ENCODE peak calls at places on chromosomes 5 and 9, in ten cellular contexts. L is GM12878, F is HepG2, I is stomach, Y is A549, W is esophagus muscularis mucosa, O is tibial nerve, B is K562, U is H1, D is sigmoid colon. R is an unnamed sample.

GRCh38 chr5:39116347-39116899 is 42.2 kb upstream of the RICTOR start:
- DNase-seq in L (no peak), F (no peak), I (no peak), Y (no peak), W (no peak), O (no peak), B (no peak), U (no peak), D (no peak), R (no peak)

GRCh38 chr5:52665544-52665943 is 122.2 kb upstream of the ITGA1 start:
- DNase-seq in L (no peak), F (no peak), I (no peak), Y (no peak), W (no peak), O (no peak), B (no peak), U (no peak), D (no peak), R (no peak)

GRCh38 chr5:176776141-176776865 is 34.1 kb upstream of the UNC5A start:
- DNase-seq in L (no peak), F (no peak), I (no peak), Y (no peak), W (peak), O (no peak), B (no peak), U (peak), D (peak), R (no peak)

GRCh38 chr9:26262431-26262830 is 584.2 kb upstream of the TUSC1 start:
- DNase-seq in L (no peak), F (no peak), I (no peak), Y (peak), W (no peak), O (no peak), B (no peak), U (no peak), D (no peak), R (no peak)

GRCh38 chr9:133514475-133515239 is 10.1 kb downstream of the MYMK start:
- DNase-seq in L (no peak), F (no peak), I (no peak), Y (no peak), W (no peak), O (peak), B (no peak), U (no peak), D (no peak), R (peak)

GRCh38 chr5:87020099-87020934 is 247.4 kb upstream of the RASA1 start:
- DNase-seq in L (peak), F (no peak), I (no peak), Y (no peak), W (no peak), O (no peak), B (no peak), U (no peak), D (no peak), R (no peak)

GRCh38 chr5:124180523-124181461 is 565.6 kb downstream of the ZNF608 start:
- DNase-seq in L (no peak), F (no peak), I (no peak), Y (no peak), W (no peak), O (no peak), B (no peak), U (no peak), D (no peak), R (no peak)

GRCh38 chr5:9251379-9251980 is 294.4 kb downstream of the SEMA5A start:
- DNase-seq in L (no peak), F (no peak), I (no peak), Y (no peak), W (no peak), O (no peak), B (no peak), U (no peak), D (no peak), R (no peak)

GRCh38 chr5:81838307-81838906 is 87.5 kb upstream of the SSBP2 start:
- DNase-seq in L (no peak), F (no peak), I (no peak), Y (peak), W (no peak), O (no peak), B (peak), U (no peak), D (no peak), R (no peak)

GRCh38 chr5:10563940-10564837 is at the start of gene ANKRD33B:
- DNase-seq in L (no peak), F (peak), I (peak), Y (peak), W (no peak), O (peak), B (peak), U (no peak), D (peak), R (peak)

GRCh38 chr5:62717211-62717927 is 138.8 kb downstream of the LRRC70 start:
- DNase-seq in L (no peak), F (no peak), I (no peak), Y (no peak), W (no peak), O (no peak), B (no peak), U (no peak), D (no peak), R (no peak)

GRCh38 chr5:150122158-150122510 is 33.5 kb downstream of the PDGFRB start:
- DNase-seq in L (no peak), F (peak), I (peak), Y (peak), W (no peak), O (no peak), B (peak), U (peak), D (no peak), R (no peak)

GRCh38 chr5:154320690-154321089 is 125.1 kb upstream of the SAP30L start:
- DNase-seq in L (no peak), F (no peak), I (no peak), Y (no peak), W (no peak), O (peak), B (no peak), U (no peak), D (no peak), R (peak)

GRCh38 chr9:86700601-86701000 is 246.7 kb downstream of the GAS1 start:
- DNase-seq in L (no peak), F (no peak), I (peak), Y (no peak), W (no peak), O (no peak), B (no peak), U (no peak), D (no peak), R (peak)

GRCh38 chr9:4569101-4569500 is 78.8 kb downstream of the SLC1A1 start:
- DNase-seq in L (no peak), F (no peak), I (no peak), Y (no peak), W (no peak), O (no peak), B (no peak), U (no peak), D (no peak), R (no peak)

GRCh38 chr5:1724822-1725602 is 74.6 kb downstream of the MRPL36 start:
- DNase-seq in L (no peak), F (no peak), I (peak), Y (no peak), W (no peak), O (no peak), B (peak), U (peak), D (peak), R (no peak)

GRCh38 chr9:35686222-35687203 is 3.2 kb downstream of the TPM2 start:
- DNase-seq in L (no peak), F (no peak), I (no peak), Y (no peak), W (no peak), O (no peak), B (no peak), U (no peak), D (no peak), R (no peak)

GRCh38 chr5:65823174-65823573 is 101.2 kb downstream of the NLN start:
- DNase-seq in L (no peak), F (no peak), I (no peak), Y (peak), W (no peak), O (no peak), B (no peak), U (no peak), D (no peak), R (no peak)

GRCh38 chr5:10393491-10393890 is 40.0 kb downstream of the MARCHF6 start:
- DNase-seq in L (no peak), F (no peak), I (no peak), Y (no peak), W (no peak), O (no peak), B (no peak), U (no peak), D (no peak), R (no peak)

GRCh38 chr5:1048162-1048721 is 39.6 kb downstream of the NKD2 start:
- DNase-seq in L (no peak), F (no peak), I (no peak), Y (no peak), W (no peak), O (no peak), B (no peak), U (peak), D (peak), R (no peak)

GRCh38 chr5:105812356-105812755 is 1858.4 kb downstream of the EFNA5 start:
- DNase-seq in L (no peak), F (no peak), I (no peak), Y (no peak), W (no peak), O (no peak), B (no peak), U (no peak), D (no peak), R (no peak)

GRCh38 chr9:72396247-72397091 is 31.5 kb upstream of the ZFAND5 start:
- DNase-seq in L (no peak), F (peak), I (no peak), Y (peak), W (no peak), O (no peak), B (no peak), U (no peak), D (no peak), R (no peak)

GRCh38 chr9:134559013-134559412 is 82.6 kb upstream of the COL5A1 start:
- DNase-seq in L (no peak), F (no peak), I (no peak), Y (no peak), W (peak), O (no peak), B (no peak), U (no peak), D (peak), R (no peak)

GRCh38 chr5:9888517-9888916 is 258.4 kb upstream of the TAS2R1 start:
- DNase-seq in L (no peak), F (no peak), I (no peak), Y (no peak), W (peak), O (no peak), B (no peak), U (no peak), D (no peak), R (no peak)

GRCh38 chr5:38595149-38595725 is 38.8 kb upstream of the LIFR start:
- DNase-seq in L (no peak), F (no peak), I (no peak), Y (peak), W (no peak), O (no peak), B (no peak), U (no peak), D (no peak), R (no peak)

GRCh38 chr5:154400678-154401077 is 45.1 kb upstream of the SAP30L start:
- DNase-seq in L (no peak), F (no peak), I (no peak), Y (no peak), W (no peak), O (no peak), B (no peak), U (no peak), D (no peak), R (no peak)

GRCh38 chr5:138955013-138955660 is 80.0 kb upstream of the LRRTM2 start:
- DNase-seq in L (no peak), F (peak), I (peak), Y (no peak), W (no peak), O (no peak), B (no peak), U (no peak), D (peak), R (no peak)

GRCh38 chr9:128027705-128028104 is 39.4 kb downstream of the NAIF1 start:
- DNase-seq in L (no peak), F (no peak), I (no peak), Y (no peak), W (no peak), O (no peak), B (no peak), U (no peak), D (no peak), R (no peak)

GRCh38 chr9:33737811-33738606 is 57.4 kb upstream of the PRSS3 start:
- DNase-seq in L (no peak), F (peak), I (peak), Y (peak), W (no peak), O (no peak), B (peak), U (peak), D (no peak), R (no peak)

GRCh38 chr9:131290767-131291370 is 1.3 kb downstream of the PLPP7 start:
- DNase-seq in L (no peak), F (no peak), I (no peak), Y (no peak), W (no peak), O (no peak), B (no peak), U (no peak), D (no peak), R (no peak)

GRCh38 chr9:131291795-131292315 is 2.3 kb downstream of the PLPP7 start:
- DNase-seq in L (no peak), F (no peak), I (no peak), Y (no peak), W (no peak), O (no peak), B (no peak), U (no peak), D (no peak), R (no peak)

GRCh38 chr9:131289301-131290038 is at the start of gene PLPP7:
- DNase-seq in L (no peak), F (peak), I (no peak), Y (no peak), W (no peak), O (peak), B (peak), U (peak), D (peak), R (peak)

GRCh38 chr9:131288217-131288616 is 1.3 kb upstream of the PLPP7 start:
- DNase-seq in L (no peak), F (no peak), I (no peak), Y (no peak), W (no peak), O (no peak), B (no peak), U (no peak), D (no peak), R (no peak)

DNA sequence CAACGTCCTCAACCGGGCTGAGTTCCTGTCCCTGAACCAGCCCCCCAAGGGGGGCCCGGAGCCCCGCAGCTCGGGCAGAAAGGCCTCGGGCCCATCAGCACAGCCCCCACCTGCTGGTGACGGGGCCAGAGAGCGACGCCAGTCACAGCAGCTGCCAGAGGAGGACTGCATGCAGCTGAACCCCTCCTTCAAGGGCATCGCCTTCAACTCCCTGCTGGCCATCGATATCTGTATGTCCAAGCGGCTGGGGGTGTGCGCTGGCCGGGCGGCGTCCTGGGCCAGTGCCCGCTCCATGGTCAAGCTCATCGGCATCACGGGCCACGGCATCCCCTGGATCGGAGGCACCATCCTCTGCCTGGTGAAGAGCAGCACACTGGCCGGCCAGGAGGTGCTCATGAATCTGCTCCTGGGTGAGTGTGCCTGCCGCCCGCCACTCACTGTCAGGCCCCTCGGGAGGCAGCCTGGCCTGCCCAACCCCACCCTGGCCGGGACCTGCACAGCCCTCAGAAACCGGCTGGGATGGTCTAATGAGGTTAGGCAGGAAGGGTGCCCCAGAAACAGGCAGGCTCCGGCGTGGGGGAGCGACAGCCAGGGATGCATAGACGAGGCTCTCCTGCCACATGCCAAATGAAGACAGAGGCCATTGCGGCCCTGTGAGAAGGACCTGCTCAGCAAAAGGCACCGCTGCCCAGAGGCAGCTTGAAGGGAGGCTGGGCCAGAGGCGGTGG is 680 bp downstream of the PLPP7 start:
- DNase-seq in L (no peak), F (no peak), I (no peak), Y (no peak), W (no peak), O (no peak), B (no peak), U (no peak), D (no peak), R (no peak)
- H3K4me3 ChIP-seq in L (no peak), F (peak), I (peak), Y (no peak), W (peak), O (peak), B (no peak), U (no peak), D (peak), R (peak)

DNA sequence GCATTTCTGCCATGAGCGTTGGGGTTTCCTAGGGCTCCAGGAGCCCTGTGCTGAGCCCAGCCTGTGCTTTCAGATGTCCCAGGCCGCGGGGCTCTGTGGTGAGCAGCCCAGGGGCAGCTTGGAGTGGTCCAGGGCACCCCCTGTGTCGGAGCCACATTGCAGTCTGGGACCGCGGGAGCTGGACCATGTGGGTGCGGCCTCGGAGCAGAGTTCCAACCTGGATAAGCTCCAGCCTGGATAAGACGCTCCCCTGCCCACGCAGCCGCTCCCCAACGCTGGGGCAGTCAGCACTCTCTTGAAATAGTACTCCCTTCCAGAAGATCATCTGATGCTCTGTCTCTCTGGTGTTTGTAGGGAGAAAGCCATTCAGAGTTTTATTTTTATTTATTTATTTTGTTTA is 111.1 kb downstream of the WNK2 start:
- DNase-seq in L (no peak), F (no peak), I (no peak), Y (no peak), W (peak), O (no peak), B (no peak), U (no peak), D (no peak), R (no peak)
- TF ChIP-seq EP300 in L (no peak), F (no peak), I (no peak), Y (no peak), W (no peak), O (no peak), B (no peak), U (no peak), D (no peak), R (no peak)

GRCh38 chr5:56093970-56094369 is 99.2 kb upstream of the IL6ST start:
- DNase-seq in L (no peak), F (no peak), I (no peak), Y (no peak), W (no peak), O (no peak), B (no peak), U (no peak), D (no peak), R (no peak)
- TF ChIP-seq POLR2A in L (no peak), F (no peak), I (no peak), Y (no peak), W (no peak), O (no peak), B (no peak), U (no peak), D (no peak), R (no peak)

DNA sequence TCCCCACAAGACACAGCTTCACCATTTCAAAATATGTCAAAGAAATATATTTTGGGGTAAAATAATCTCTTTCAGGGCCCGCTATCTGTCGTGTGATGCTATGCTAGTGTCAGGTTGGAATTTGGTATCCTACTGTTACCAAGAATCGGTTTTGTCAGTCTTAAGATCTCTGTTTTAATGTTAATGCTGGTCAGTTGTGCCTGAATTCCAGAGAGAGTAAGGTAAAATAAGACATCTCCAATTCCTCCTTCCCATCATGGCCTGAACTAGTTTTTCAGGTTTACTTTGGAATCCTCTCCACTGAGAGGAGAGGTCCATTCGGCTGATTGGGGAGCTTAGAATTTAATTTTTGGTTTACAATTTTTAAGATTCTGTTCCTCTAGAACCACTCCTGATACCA is 10.4 kb upstream of the BTF3 start:
- DNase-seq in L (no peak), F (no peak), I (no peak), Y (no peak), W (no peak), O (no peak), B (no peak), U (no peak), D (no peak), R (no peak)
- H3K4me3 ChIP-seq in L (no peak), F (no peak), I (no peak), Y (no peak), W (no peak), O (no peak), B (no peak), U (no peak), D (no peak), R (no peak)

DNA sequence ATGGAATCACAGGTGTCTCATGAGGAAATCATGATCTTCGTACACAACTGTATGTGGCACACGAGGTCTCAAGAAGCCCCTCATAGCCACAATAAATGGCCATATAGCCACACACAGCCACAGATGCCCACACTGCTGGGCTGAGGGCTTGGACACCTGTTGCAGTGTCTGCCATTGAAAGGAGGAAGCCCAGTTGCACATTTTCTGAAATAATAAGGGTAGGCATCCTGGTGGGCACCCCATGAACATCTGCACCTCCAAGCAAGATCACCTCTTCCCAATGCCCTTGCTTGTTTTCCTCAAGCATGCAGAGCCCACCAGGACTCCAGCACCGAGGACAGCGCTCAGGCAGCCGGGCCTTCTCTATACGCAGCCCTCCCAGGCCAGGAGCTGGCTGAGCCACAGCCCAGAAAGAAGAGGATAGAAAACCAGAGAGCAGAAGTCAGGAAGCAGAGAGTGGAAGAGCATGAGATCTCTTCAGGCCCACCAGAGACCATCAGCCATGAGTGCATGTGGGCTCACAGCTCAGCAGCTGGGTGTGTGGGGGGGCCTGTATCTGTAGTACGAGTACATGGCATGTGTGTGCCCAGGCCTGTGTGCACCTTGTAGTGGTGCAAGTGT is 1.0 kb upstream of the ACSL6 start:
- DNase-seq in L (no peak), F (peak), I (peak), Y (no peak), W (no peak), O (no peak), B (peak), U (peak), D (peak), R (no peak)
- TF ChIP-seq EP300 in L (no peak), F (no peak), I (no peak), Y (no peak), W (no peak), O (no peak), B (no peak), U (no peak), D (no peak), R (no peak)

DNA sequence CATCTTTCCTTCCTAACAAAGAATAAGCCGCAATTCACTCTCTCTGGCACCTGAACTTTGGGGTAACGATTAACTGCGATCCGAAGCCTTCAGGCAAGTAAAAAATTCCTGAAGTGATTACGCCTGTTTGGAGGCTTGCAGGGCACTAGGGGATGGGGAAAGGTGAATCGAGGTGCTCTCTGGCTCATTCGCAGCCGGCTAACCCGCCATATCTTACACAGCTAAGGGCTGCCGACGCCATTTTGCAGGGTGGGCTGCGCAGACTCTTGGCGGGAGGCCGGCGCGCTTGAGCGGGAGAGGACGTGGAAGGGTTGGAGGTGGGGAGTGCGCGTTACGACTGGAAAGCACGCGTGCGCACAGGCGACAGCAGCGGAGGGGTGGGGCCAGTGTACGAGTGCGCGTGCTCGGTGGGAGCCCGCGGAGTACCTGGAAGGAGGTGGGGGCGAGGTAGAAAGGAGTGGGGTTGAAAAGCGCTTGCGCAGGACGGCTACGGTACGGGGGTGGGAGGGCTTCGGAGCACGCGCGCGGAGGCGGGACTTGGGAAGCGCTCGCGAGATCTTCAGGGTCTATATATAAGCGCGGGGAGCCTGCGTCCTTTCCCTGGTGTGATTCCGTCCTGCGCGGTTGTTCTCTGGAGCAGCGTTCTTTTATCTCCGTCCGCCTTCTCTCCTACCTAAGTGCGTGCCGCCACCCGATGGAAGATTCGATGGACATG is at the start of gene NPM1:
- DNase-seq in L (peak), F (peak), I (peak), Y (peak), W (peak), O (peak), B (peak), U (peak), D (peak), R (peak)
- TF ChIP-seq POLR2A in L (peak), F (peak), I (no peak), Y (peak), W (peak), O (peak), B (peak), U (peak), D (peak), R (peak)

R was measured in ovary.